ENCODE peak calls at places on chromosomes 5 and 9, in seven cellular contexts. N is breast epithelium; F is psoas muscle; Q is CD8-positive, alpha-beta T cell; T is NT2/D1; V is heart right ventricle; D is transverse colon. B is an unnamed sample.

GRCh38 chr9:2622361-2623045 is 916 bp downstream of the VLDLR start:
- DNase-seq in N (peak; percentile 52), Q (no peak), D (peak; percentile 11), T (no peak), F (peak; percentile 38), V (peak; percentile 18), B (no peak)

GRCh38 chr5:122756263-122756911 is 18.5 kb upstream of the SNX2 start:
- DNase-seq in F (no peak), Q (no peak), V (no peak), T (no peak), N (no peak), D (no peak), B (no peak)

GRCh38 chr9:135344523-135344901 is 135.1 kb upstream of the PPP1R26 start:
- DNase-seq in N (no peak), D (no peak), Q (no peak), V (no peak), T (no peak), F (no peak), B (no peak)

GRCh38 chr9:114317665-114318357 is 5.1 kb upstream of the ORM1 start:
- DNase-seq in N (no peak), T (no peak), V (no peak), Q (no peak), F (no peak), D (no peak), B (no peak)

GRCh38 chr5:1521671-1522600 is 1.8 kb downstream of the LPCAT1 start:
- DNase-seq in Q (no peak), D (peak; percentile 7), V (peak; percentile 8), N (peak; percentile 48), F (peak; percentile 27), T (no peak), B (peak; percentile 1)

GRCh38 chr5:142063878-142064331 is 44.7 kb upstream of the NDFIP1 start:
- DNase-seq in N (no peak), V (peak; percentile 77), D (peak; percentile 13), Q (no peak), T (no peak), F (peak; percentile 77), B (peak; percentile 89)

GRCh38 chr5:39506216-39506615 is 81.4 kb upstream of the DAB2 start:
- DNase-seq in Q (no peak), D (no peak), T (no peak), N (no peak), V (no peak), F (no peak), B (no peak)

GRCh38 chr5:135217669-135218485 is 181.2 kb downstream of the MACROH2A1 start:
- DNase-seq in V (no peak), T (no peak), F (no peak), Q (no peak), D (no peak), N (no peak), B (no peak)

GRCh38 chr9:20804476-20805253 is 120.6 kb downstream of the FOCAD start:
- DNase-seq in D (no peak), F (no peak), N (no peak), Q (no peak), V (no peak), T (no peak), B (no peak)

GRCh38 chr5:174725991-174726601 is 1.7 kb downstream of the MSX2 start:
- DNase-seq in V (no peak), Q (no peak), F (no peak), T (no peak), D (no peak), N (no peak), B (no peak)

GRCh38 chr9:87714819-87715218 is 11.1 kb upstream of the CTSL start:
- DNase-seq in T (no peak), N (no peak), D (peak; percentile 28), F (no peak), V (peak; percentile 20), Q (no peak), B (no peak)

GRCh38 chr5:43401827-43402226 is 10.4 kb downstream of the CCL28 start:
- DNase-seq in N (no peak), D (no peak), T (no peak), F (no peak), V (no peak), Q (no peak), B (no peak)

GRCh38 chr5:101292199-101292598 is 389.1 kb upstream of the ST8SIA4 start:
- DNase-seq in D (no peak), F (no peak), Q (no peak), N (no peak), V (no peak), T (no peak), B (no peak)

GRCh38 chr9:85053206-85053605 is 383.7 kb downstream of the NTRK2 start:
- DNase-seq in V (no peak), T (no peak), D (no peak), N (no peak), Q (no peak), F (no peak), B (no peak)

GRCh38 chr5:80124519-80124918 is 89.4 kb downstream of the THBS4 start:
- DNase-seq in T (no peak), N (no peak), D (no peak), Q (no peak), F (no peak), V (no peak), B (no peak)

GRCh38 chr5:122906768-122907167 is 61.4 kb downstream of the SNX24 start:
- DNase-seq in T (no peak), F (no peak), Q (no peak), V (no peak), N (no peak), D (no peak), B (peak; percentile 43)

GRCh38 chr9:70438341-70438924 is 24.0 kb upstream of the KLF9 start:
- DNase-seq in D (peak; percentile 85), T (no peak), N (no peak), F (peak; percentile 50), V (peak; percentile 73), Q (no peak), B (peak; percentile 29)

GRCh38 chr9:113654605-113655193 is 191.2 kb downstream of the RGS3 start:
- DNase-seq in V (peak; percentile 87), F (peak; percentile 72), D (no peak), Q (no peak), T (no peak), N (peak; percentile 50), B (no peak)

GRCh38 chr5:130937046-130937445 is 228.0 kb downstream of the HINT1 start:
- DNase-seq in T (no peak), Q (no peak), V (no peak), D (no peak), F (no peak), N (no peak), B (no peak)

GRCh38 chr5:135861646-135862045 is 27.2 kb downstream of the SLC25A48 start:
- DNase-seq in Q (no peak), F (no peak), N (no peak), D (no peak), T (no peak), V (no peak), B (no peak)

GRCh38 chr9:10957878-10958277 is 345.1 kb upstream of the PTPRD start:
- DNase-seq in V (no peak), F (no peak), T (no peak), Q (no peak), D (no peak), N (no peak), B (no peak)

GRCh38 chr5:151523335-151523734 is 67.8 kb downstream of the FAT2 start:
- DNase-seq in Q (no peak), F (no peak), N (no peak), V (no peak), T (peak; percentile 39), D (no peak), B (no peak)

GRCh38 chr9:36798350-36799065 is 225.8 kb downstream of the MELK start:
- DNase-seq in D (no peak), F (no peak), Q (no peak), T (no peak), V (no peak), N (no peak), B (no peak)

DNA sequence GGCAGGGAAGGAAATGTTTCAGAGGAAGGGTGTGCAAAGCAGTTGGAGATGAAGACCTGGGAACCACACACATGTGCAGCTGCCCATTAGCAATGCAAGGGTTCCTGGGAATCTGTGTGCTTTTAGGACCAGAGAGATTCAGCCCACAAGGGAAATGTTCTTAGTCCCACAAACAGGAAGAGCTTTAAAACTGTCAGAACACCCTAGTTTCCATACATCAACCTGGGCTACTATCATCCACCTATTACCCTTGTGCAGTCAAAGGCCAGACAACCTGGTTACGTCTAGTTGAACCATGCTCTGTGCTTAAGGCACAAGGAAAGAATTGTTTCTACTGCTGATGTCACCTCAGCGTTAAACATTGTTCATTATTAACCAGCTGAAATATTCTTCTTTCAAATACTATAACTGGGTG is 7.5 kb downstream of the LHFPL2 start:
- DNase-seq in T (no peak), V (no peak), D (no peak), Q (no peak), N (no peak), F (no peak), B (no peak)
- H3K4me3 ChIP-seq in T (no peak overlapping the region), V (no peak overlapping the region), D (no peak overlapping the region), Q (no peak overlapping the region), N (no peak overlapping the region), F (no peak overlapping the region), B (no peak overlapping the region)

GRCh38 chr5:124446125-124446524 is 300.3 kb downstream of the ZNF608 start:
- DNase-seq in T (no peak), F (no peak), N (no peak), V (no peak), D (no peak), Q (no peak), B (no peak)
- H3K4me1 ChIP-seq in T (no peaks in the 10 kb centered on the region), F (peaks cover 31% of the 10 kb centered on the region), N (no peaks in the 10 kb centered on the region), V (peaks cover 41% of the 10 kb centered on the region), D (no peaks in the 10 kb centered on the region), Q (no peaks in the 10 kb centered on the region), B (peaks cover 7% of the 10 kb centered on the region)

GRCh38 chr5:177538876-177539275 is 15.5 kb downstream of the FAM193B start:
- DNase-seq in F (peak; percentile 60), D (no peak), N (no peak), Q (no peak), V (peak; percentile 32), T (no peak), B (no peak)
- H3K9me3 ChIP-seq in F (no peaks in the 10 kb centered on the region), D (no peaks in the 10 kb centered on the region), N (no peaks in the 10 kb centered on the region), Q (no peaks in the 10 kb centered on the region), V (no peaks in the 10 kb centered on the region), T (no peaks in the 10 kb centered on the region), B (no peaks in the 10 kb centered on the region)

GRCh38 chr9:17018540-17019196 is 116.2 kb upstream of the CNTLN start:
- DNase-seq in F (no peak), T (no peak), Q (no peak), V (no peak), D (no peak), N (no peak), B (no peak)
- H3K4me3 ChIP-seq in F (peak overlapping the region; percentile 35), T (no peak overlapping the region), Q (no peak overlapping the region), V (no peak overlapping the region), D (no peak overlapping the region), N (no peak overlapping the region), B (no peak overlapping the region)

GRCh38 chr9:128529191-128529590 is 23.2 kb upstream of the SPTAN1 start:
- DNase-seq in N (no peak), D (no peak), Q (no peak), V (no peak), T (no peak), F (no peak), B (no peak)
- H3K4me1 ChIP-seq in N (no peaks in the 10 kb centered on the region), D (no peaks in the 10 kb centered on the region), Q (no peaks in the 10 kb centered on the region), V (no peaks in the 10 kb centered on the region), T (no peaks in the 10 kb centered on the region), F (no peaks in the 10 kb centered on the region), B (no peaks in the 10 kb centered on the region)

GRCh38 chr9:26191711-26192110 is 513.5 kb upstream of the TUSC1 start:
- DNase-seq in D (no peak), T (no peak), Q (no peak), F (no peak), N (no peak), V (no peak), B (no peak)
- H3K9me3 ChIP-seq in D (no peaks in the 10 kb centered on the region), T (peaks cover 14% of the 10 kb centered on the region), Q (no peaks in the 10 kb centered on the region), F (peaks cover 4% of the 10 kb centered on the region), N (peaks cover 6% of the 10 kb centered on the region), V (no peaks in the 10 kb centered on the region), B (peaks cover 8% of the 10 kb centered on the region)

B was measured in thoracic aorta.